ENCODE peak calls at places on chromosomes 16 and 17, in five cellular contexts. E is mucosa of descending colon, C is activated T-cell treated with anti-CD3 and anti-CD28 coated beads for 1 hour, W is Caco-2, P is thoracic aorta. G is an unnamed sample.

GRCh38 chr16:57277586-57277985 is 6.9 kb downstream of the PLLP start:
- DNase-seq in C (peak), W (no peak), E (no peak), P (no peak), G (no peak)

GRCh38 chr16:84052071-84052622 is 9.6 kb upstream of the SLC38A8 start:
- DNase-seq in P (no peak), C (no peak), E (no peak), W (peak), G (no peak)

GRCh38 chr17:33015716-33016346 is 24.2 kb downstream of the SPACA3 start:
- DNase-seq in E (no peak), C (no peak), W (no peak), P (no peak), G (no peak)

GRCh38 chr16:74752258-74752657 is 22.4 kb downstream of the FA2H start:
- DNase-seq in W (no peak), E (peak), C (no peak), P (no peak), G (no peak)

GRCh38 chr17:49612721-49613120 is 37.0 kb downstream of the NXPH3 start:
- DNase-seq in C (no peak), P (no peak), E (no peak), W (no peak), G (no peak)

GRCh38 chr17:27199948-27200347 is 94.0 kb upstream of the WSB1 start:
- DNase-seq in C (no peak), W (no peak), P (no peak), E (no peak), G (no peak)

GRCh38 chr17:18990331-18990730 is 14.2 kb downstream of the FAM83G start:
- DNase-seq in W (no peak), C (no peak), P (no peak), E (peak), G (no peak)

GRCh38 chr16:28875134-28876015 is 2.9 kb upstream of the ATP2A1 start:
- DNase-seq in E (no peak), C (no peak), P (no peak), W (no peak), G (no peak)

GRCh38 chr17:35087731-35088646 is 24.5 kb upstream of the RFFL start:
- DNase-seq in E (peak), P (no peak), W (peak), C (no peak), G (peak)

GRCh38 chr16:65121870-65122723 is at the start of gene CDH11:
- DNase-seq in W (peak), P (no peak), C (no peak), E (peak), G (peak)

GRCh38 chr17:1920948-1921351 is 91.1 kb downstream of the RPA1 start:
- DNase-seq in P (no peak), W (no peak), C (no peak), E (no peak), G (no peak)

GRCh38 chr17:79691931-79692330 is 38.8 kb upstream of the ENPP7 start:
- DNase-seq in E (no peak), W (no peak), P (no peak), C (no peak), G (no peak)

GRCh38 chr16:25210758-25211157 is 6.0 kb upstream of the AQP8 start:
- DNase-seq in C (no peak), E (no peak), W (no peak), P (no peak), G (no peak)